ENCODE peak calls at places on chromosomes 4 and X, in four cellular contexts. One of them, this sample, is unnamed.

GRCh38 chrX:109049416-109049815 is 313.1 kb upstream of the IRS4 start:
- DNase-seq in stimulated activated naive B cell treated with anti-CD40 and anti-IgM and Interleukin-4, amounts not matched to agents 10 μg/mL and 1 μg/mL and 100 μg/mL, for 72 hours: no peak
- DNase-seq in osteoblast: no peak
- DNase-seq in iris pigment epithelial cell: no peak
- DNase-seq in this sample: no peak

GRCh38 chrX:153537526-153538295 is 20.3 kb downstream of the ATP2B3 start:
- DNase-seq in stimulated activated naive B cell treated with anti-CD40 and anti-IgM and Interleukin-4, amounts not matched to agents 10 μg/mL and 1 μg/mL and 100 μg/mL, for 72 hours: no peak
- DNase-seq in iris pigment epithelial cell: no peak
- DNase-seq in osteoblast: no peak
- DNase-seq in this sample: no peak

GRCh38 chr4:77619408-77619807 is 13.8 kb downstream of the CXCL13 start:
- DNase-seq in stimulated activated naive B cell treated with anti-CD40 and anti-IgM and Interleukin-4, amounts not matched to agents 10 μg/mL and 1 μg/mL and 100 μg/mL, for 72 hours: no peak
- DNase-seq in osteoblast: no peak
- DNase-seq in iris pigment epithelial cell: peak
- DNase-seq in this sample: no peak

GRCh38 chr4:41418444-41418843 is 119.5 kb upstream of the LIMCH1 start:
- DNase-seq in osteoblast: peak
- DNase-seq in stimulated activated naive B cell treated with anti-CD40 and anti-IgM and Interleukin-4, amounts not matched to agents 10 μg/mL and 1 μg/mL and 100 μg/mL, for 72 hours: no peak
- DNase-seq in iris pigment epithelial cell: peak
- DNase-seq in this sample: no peak

GRCh38 chr4:1035510-1035909 is 24.1 kb downstream of the FGFRL1 start:
- DNase-seq in osteoblast: no peak
- DNase-seq in stimulated activated naive B cell treated with anti-CD40 and anti-IgM and Interleukin-4, amounts not matched to agents 10 μg/mL and 1 μg/mL and 100 μg/mL, for 72 hours: no peak
- DNase-seq in iris pigment epithelial cell: no peak
- DNase-seq in this sample: no peak

GRCh38 chr4:6162885-6163284 is 37.5 kb downstream of the JAKMIP1 start:
- DNase-seq in osteoblast: no peak
- DNase-seq in stimulated activated naive B cell treated with anti-CD40 and anti-IgM and Interleukin-4, amounts not matched to agents 10 μg/mL and 1 μg/mL and 100 μg/mL, for 72 hours: no peak
- DNase-seq in iris pigment epithelial cell: no peak
- DNase-seq in this sample: no peak

GRCh38 chr4:30094866-30095265 is 625.3 kb upstream of the PCDH7 start:
- DNase-seq in iris pigment epithelial cell: peak
- DNase-seq in osteoblast: no peak
- DNase-seq in stimulated activated naive B cell treated with anti-CD40 and anti-IgM and Interleukin-4, amounts not matched to agents 10 μg/mL and 1 μg/mL and 100 μg/mL, for 72 hours: no peak
- DNase-seq in this sample: no peak

GRCh38 chr4:13990596-13991589 is 363.4 kb upstream of the BOD1L1 start:
- DNase-seq in stimulated activated naive B cell treated with anti-CD40 and anti-IgM and Interleukin-4, amounts not matched to agents 10 μg/mL and 1 μg/mL and 100 μg/mL, for 72 hours: no peak
- DNase-seq in iris pigment epithelial cell: peak
- DNase-seq in osteoblast: no peak
- DNase-seq in this sample: no peak

GRCh38 chr4:184066584-184067300 is 150.9 kb downstream of the ENPP6 start:
- DNase-seq in stimulated activated naive B cell treated with anti-CD40 and anti-IgM and Interleukin-4, amounts not matched to agents 10 μg/mL and 1 μg/mL and 100 μg/mL, for 72 hours: no peak
- DNase-seq in iris pigment epithelial cell: no peak
- DNase-seq in osteoblast: no peak
- DNase-seq in this sample: no peak

GRCh38 chrX:72609313-72609712 is 36.7 kb upstream of the HDAC8 start:
- DNase-seq in iris pigment epithelial cell: no peak
- DNase-seq in osteoblast: no peak
- DNase-seq in stimulated activated naive B cell treated with anti-CD40 and anti-IgM and Interleukin-4, amounts not matched to agents 10 μg/mL and 1 μg/mL and 100 μg/mL, for 72 hours: no peak
- DNase-seq in this sample: no peak

GRCh38 chr4:180960758-180961401 is 1282.3 kb upstream of the TENM3 start:
- DNase-seq in stimulated activated naive B cell treated with anti-CD40 and anti-IgM and Interleukin-4, amounts not matched to agents 10 μg/mL and 1 μg/mL and 100 μg/mL, for 72 hours: no peak
- DNase-seq in iris pigment epithelial cell: no peak
- DNase-seq in osteoblast: no peak
- DNase-seq in this sample: no peak

GRCh38 chrX:117990438-117990837 is 126.2 kb downstream of the KLHL13 start:
- DNase-seq in iris pigment epithelial cell: peak
- DNase-seq in stimulated activated naive B cell treated with anti-CD40 and anti-IgM and Interleukin-4, amounts not matched to agents 10 μg/mL and 1 μg/mL and 100 μg/mL, for 72 hours: no peak
- DNase-seq in osteoblast: no peak
- DNase-seq in this sample: no peak

GRCh38 chr4:75030028-75030427 is 97.1 kb downstream of the PARM1 start:
- DNase-seq in iris pigment epithelial cell: no peak
- DNase-seq in stimulated activated naive B cell treated with anti-CD40 and anti-IgM and Interleukin-4, amounts not matched to agents 10 μg/mL and 1 μg/mL and 100 μg/mL, for 72 hours: no peak
- DNase-seq in osteoblast: no peak
- DNase-seq in this sample: no peak

GRCh38 chr4:74370912-74371311 is 6.0 kb downstream of the EREG start:
- DNase-seq in iris pigment epithelial cell: peak
- DNase-seq in stimulated activated naive B cell treated with anti-CD40 and anti-IgM and Interleukin-4, amounts not matched to agents 10 μg/mL and 1 μg/mL and 100 μg/mL, for 72 hours: peak
- DNase-seq in osteoblast: no peak
- DNase-seq in this sample: no peak

GRCh38 chrX:153580700-153581386 is 18.1 kb downstream of the CCNQ start:
- DNase-seq in osteoblast: no peak
- DNase-seq in iris pigment epithelial cell: no peak
- DNase-seq in stimulated activated naive B cell treated with anti-CD40 and anti-IgM and Interleukin-4, amounts not matched to agents 10 μg/mL and 1 μg/mL and 100 μg/mL, for 72 hours: no peak
- DNase-seq in this sample: no peak

GRCh38 chr4:128322986-128323385 is 35.4 kb upstream of the PGRMC2 start:
- DNase-seq in stimulated activated naive B cell treated with anti-CD40 and anti-IgM and Interleukin-4, amounts not matched to agents 10 μg/mL and 1 μg/mL and 100 μg/mL, for 72 hours: no peak
- DNase-seq in osteoblast: peak
- DNase-seq in iris pigment epithelial cell: peak
- DNase-seq in this sample: no peak

GRCh38 chrX:32874839-32875238 is 336.5 kb downstream of the DMD start:
- DNase-seq in iris pigment epithelial cell: no peak
- DNase-seq in osteoblast: no peak
- DNase-seq in stimulated activated naive B cell treated with anti-CD40 and anti-IgM and Interleukin-4, amounts not matched to agents 10 μg/mL and 1 μg/mL and 100 μg/mL, for 72 hours: no peak
- DNase-seq in this sample: no peak

GRCh38 chrX:153926863-153927685 is 1.0 kb upstream of the ARHGAP4 start:
- DNase-seq in iris pigment epithelial cell: peak
- DNase-seq in osteoblast: peak
- DNase-seq in stimulated activated naive B cell treated with anti-CD40 and anti-IgM and Interleukin-4, amounts not matched to agents 10 μg/mL and 1 μg/mL and 100 μg/mL, for 72 hours: peak
- DNase-seq in this sample: no peak

GRCh38 chr4:38730830-38731646 is 51.8 kb downstream of the TLR10 start:
- DNase-seq in stimulated activated naive B cell treated with anti-CD40 and anti-IgM and Interleukin-4, amounts not matched to agents 10 μg/mL and 1 μg/mL and 100 μg/mL, for 72 hours: peak
- DNase-seq in osteoblast: peak
- DNase-seq in iris pigment epithelial cell: peak
- DNase-seq in this sample: peak

GRCh38 chrX:6708041-6708440 is 173.1 kb upstream of the VCX3A start:
- DNase-seq in osteoblast: no peak
- DNase-seq in iris pigment epithelial cell: no peak
- DNase-seq in stimulated activated naive B cell treated with anti-CD40 and anti-IgM and Interleukin-4, amounts not matched to agents 10 μg/mL and 1 μg/mL and 100 μg/mL, for 72 hours: no peak
- DNase-seq in this sample: no peak

GRCh38 chr4:12146349-12146748 is 717.7 kb upstream of the HS3ST1 start:
- DNase-seq in osteoblast: no peak
- DNase-seq in iris pigment epithelial cell: no peak
- DNase-seq in stimulated activated naive B cell treated with anti-CD40 and anti-IgM and Interleukin-4, amounts not matched to agents 10 μg/mL and 1 μg/mL and 100 μg/mL, for 72 hours: no peak
- DNase-seq in this sample: no peak

GRCh38 chr4:166091146-166091545 is 218.1 kb downstream of the TLL1 start:
- DNase-seq in osteoblast: no peak
- DNase-seq in iris pigment epithelial cell: no peak
- DNase-seq in stimulated activated naive B cell treated with anti-CD40 and anti-IgM and Interleukin-4, amounts not matched to agents 10 μg/mL and 1 μg/mL and 100 μg/mL, for 72 hours: no peak
- DNase-seq in this sample: no peak

GRCh38 chr4:3489451-3489962 is 26.4 kb downstream of the DOK7 start:
- DNase-seq in osteoblast: peak
- DNase-seq in iris pigment epithelial cell: no peak
- DNase-seq in stimulated activated naive B cell treated with anti-CD40 and anti-IgM and Interleukin-4, amounts not matched to agents 10 μg/mL and 1 μg/mL and 100 μg/mL, for 72 hours: peak
- DNase-seq in this sample: no peak

GRCh38 chr4:180770265-180770664 is 1472.9 kb upstream of the TENM3 start:
- DNase-seq in stimulated activated naive B cell treated with anti-CD40 and anti-IgM and Interleukin-4, amounts not matched to agents 10 μg/mL and 1 μg/mL and 100 μg/mL, for 72 hours: no peak
- DNase-seq in osteoblast: no peak
- DNase-seq in iris pigment epithelial cell: no peak
- DNase-seq in this sample: no peak

GRCh38 chr4:165992263-165992662 is 119.2 kb downstream of the TLL1 start:
- DNase-seq in osteoblast: no peak
- DNase-seq in iris pigment epithelial cell: no peak
- DNase-seq in stimulated activated naive B cell treated with anti-CD40 and anti-IgM and Interleukin-4, amounts not matched to agents 10 μg/mL and 1 μg/mL and 100 μg/mL, for 72 hours: no peak
- DNase-seq in this sample: no peak

GRCh38 chrX:102154900-102155805 is 624 bp downstream of the BEX5 start:
- DNase-seq in stimulated activated naive B cell treated with anti-CD40 and anti-IgM and Interleukin-4, amounts not matched to agents 10 μg/mL and 1 μg/mL and 100 μg/mL, for 72 hours: no peak
- DNase-seq in iris pigment epithelial cell: no peak
- DNase-seq in osteoblast: no peak
- DNase-seq in this sample: no peak

GRCh38 chrX:46865281-46865680 is 28.4 kb downstream of the RP2 start:
- DNase-seq in osteoblast: no peak
- DNase-seq in iris pigment epithelial cell: peak
- DNase-seq in stimulated activated naive B cell treated with anti-CD40 and anti-IgM and Interleukin-4, amounts not matched to agents 10 μg/mL and 1 μg/mL and 100 μg/mL, for 72 hours: no peak
- DNase-seq in this sample: no peak

GRCh38 chr4:185238261-185238681 is 28.9 kb downstream of the SNX25 start:
- DNase-seq in osteoblast: peak
- DNase-seq in iris pigment epithelial cell: peak
- DNase-seq in stimulated activated naive B cell treated with anti-CD40 and anti-IgM and Interleukin-4, amounts not matched to agents 10 μg/mL and 1 μg/mL and 100 μg/mL, for 72 hours: no peak
- DNase-seq in this sample: no peak

GRCh38 chr4:155759372-155760252 is 791 bp downstream of the GUCY1B1 start:
- DNase-seq in stimulated activated naive B cell treated with anti-CD40 and anti-IgM and Interleukin-4, amounts not matched to agents 10 μg/mL and 1 μg/mL and 100 μg/mL, for 72 hours: peak
- DNase-seq in osteoblast: peak
- DNase-seq in iris pigment epithelial cell: peak
- DNase-seq in this sample: no peak

GRCh38 chr4:53763813-53764597 is 172.7 kb upstream of the LNX1 start:
- DNase-seq in iris pigment epithelial cell: peak
- DNase-seq in stimulated activated naive B cell treated with anti-CD40 and anti-IgM and Interleukin-4, amounts not matched to agents 10 μg/mL and 1 μg/mL and 100 μg/mL, for 72 hours: no peak
- DNase-seq in osteoblast: peak
- DNase-seq in this sample: no peak

GRCh38 chr4:106266201-106266600 is 49.8 kb downstream of the TBCK start:
- DNase-seq in iris pigment epithelial cell: peak
- DNase-seq in osteoblast: peak
- DNase-seq in stimulated activated naive B cell treated with anti-CD40 and anti-IgM and Interleukin-4, amounts not matched to agents 10 μg/mL and 1 μg/mL and 100 μg/mL, for 72 hours: no peak
- DNase-seq in this sample: peak

GRCh38 chr4:88584471-88584900 is 7.8 kb upstream of the HERC3 start:
- DNase-seq in stimulated activated naive B cell treated with anti-CD40 and anti-IgM and Interleukin-4, amounts not matched to agents 10 μg/mL and 1 μg/mL and 100 μg/mL, for 72 hours: no peak
- DNase-seq in osteoblast: no peak
- DNase-seq in iris pigment epithelial cell: no peak
- DNase-seq in this sample: no peak

GRCh38 chrX:17580529-17581155 is 156.7 kb upstream of the SCML1 start:
- DNase-seq in iris pigment epithelial cell: peak
- DNase-seq in osteoblast: no peak
- DNase-seq in stimulated activated naive B cell treated with anti-CD40 and anti-IgM and Interleukin-4, amounts not matched to agents 10 μg/mL and 1 μg/mL and 100 μg/mL, for 72 hours: no peak
- DNase-seq in this sample: no peak

GRCh38 chr4:151567056-151567455 is 158.1 kb downstream of the FHIP1A start:
- DNase-seq in stimulated activated naive B cell treated with anti-CD40 and anti-IgM and Interleukin-4, amounts not matched to agents 10 μg/mL and 1 μg/mL and 100 μg/mL, for 72 hours: no peak
- DNase-seq in iris pigment epithelial cell: no peak
- DNase-seq in osteoblast: no peak
- DNase-seq in this sample: no peak

GRCh38 chr4:184801781-184802180 is 24.0 kb downstream of the ACSL1 start:
- DNase-seq in osteoblast: peak
- DNase-seq in stimulated activated naive B cell treated with anti-CD40 and anti-IgM and Interleukin-4, amounts not matched to agents 10 μg/mL and 1 μg/mL and 100 μg/mL, for 72 hours: no peak
- DNase-seq in iris pigment epithelial cell: peak
- DNase-seq in this sample: no peak

GRCh38 chrX:95383778-95384177 is 1300.9 kb upstream of the DIAPH2 start:
- DNase-seq in stimulated activated naive B cell treated with anti-CD40 and anti-IgM and Interleukin-4, amounts not matched to agents 10 μg/mL and 1 μg/mL and 100 μg/mL, for 72 hours: no peak
- DNase-seq in osteoblast: no peak
- DNase-seq in iris pigment epithelial cell: no peak
- DNase-seq in this sample: no peak

GRCh38 chrX:102745513-102746133 is 25.1 kb downstream of the GPRASP3 start:
- DNase-seq in stimulated activated naive B cell treated with anti-CD40 and anti-IgM and Interleukin-4, amounts not matched to agents 10 μg/mL and 1 μg/mL and 100 μg/mL, for 72 hours: no peak
- DNase-seq in iris pigment epithelial cell: no peak
- DNase-seq in osteoblast: no peak
- DNase-seq in this sample: no peak

GRCh38 chrX:20143539-20143938 is 1.9 kb upstream of the EIF1AX start:
- DNase-seq in stimulated activated naive B cell treated with anti-CD40 and anti-IgM and Interleukin-4, amounts not matched to agents 10 μg/mL and 1 μg/mL and 100 μg/mL, for 72 hours: no peak
- DNase-seq in osteoblast: no peak
- DNase-seq in iris pigment epithelial cell: no peak
- DNase-seq in this sample: no peak

This sample was measured in smooth muscle cell of the brain vasculature.